ENCODE peak calls at places on chromosomes 12 and 14, in four cellular contexts. A is sigmoid colon, M is uterus, S is ovary. K is an unnamed sample.

GRCh38 chr12:52358575-52359350 is 8.5 kb downstream of the KRT85 start:
- DNase-seq in A (no peak), M (no peak), S (no peak), K (peak; percentile 68)

GRCh38 chr14:27387458-27387857 is 789.6 kb upstream of the NOVA1 start:
- DNase-seq in A (no peak), M (no peak), S (no peak), K (no peak)

GRCh38 chr14:33696165-33696564 is 254.7 kb downstream of the EGLN3 start:
- DNase-seq in A (no peak), M (no peak), S (no peak), K (no peak)

GRCh38 chr12:110861729-110862128 is 14.9 kb downstream of the CCDC63 start:
- DNase-seq in A (no peak), M (no peak), S (no peak), K (no peak)

GRCh38 chr12:57016348-57016747 is at the start of gene TAC3:
- DNase-seq in A (no peak), M (no peak), S (no peak), K (no peak)

GRCh38 chr12:57470970-57471656 is 8.6 kb downstream of the ARHGAP9 start:
- DNase-seq in A (no peak), M (no peak), S (no peak), K (peak; percentile 41)

GRCh38 chr12:116465892-116466291 is 93.3 kb upstream of the MAP1LC3B2 start:
- DNase-seq in A (no peak), M (no peak), S (no peak), K (peak; percentile 15)

GRCh38 chr12:131928080-131928764 is 854 bp upstream of the PUS1 start:
- DNase-seq in A (peak; percentile 68), M (no peak), S (peak; percentile 26), K (no peak)

GRCh38 chr12:48618541-48618940 is 48.7 kb upstream of the LALBA start:
- DNase-seq in A (peak; percentile 80), M (peak; percentile 58), S (peak; percentile 71), K (peak; percentile 82)

GRCh38 chr14:105047283-105048016 is 17.8 kb downstream of the GPR132 start:
- DNase-seq in A (peak; percentile 66), M (no peak), S (no peak), K (peak; percentile 80)

GRCh38 chr12:44875417-44875953 is 630 bp downstream of the NELL2 start:
- DNase-seq in A (no peak), M (no peak), S (no peak), K (peak; percentile 59)

GRCh38 chr12:66160704-66161103 is 9.1 kb downstream of the TMBIM4 start:
- DNase-seq in A (no peak), M (no peak), S (no peak), K (peak; percentile 74)

GRCh38 chr14:84080961-84081360 is 1449.0 kb upstream of the FLRT2 start:
- DNase-seq in A (no peak), M (no peak), S (no peak), K (no peak)

GRCh38 chr14:105207996-105208737 is 27.1 kb upstream of the NUDT14 start:
- DNase-seq in A (no peak), M (no peak), S (no peak), K (no peak)

GRCh38 chr14:31965735-31966598 is 111.1 kb upstream of the ARHGAP5 start:
- DNase-seq in A (no peak), M (no peak), S (peak; percentile 56), K (no peak)

GRCh38 chr12:30823140-30823669 is 68.5 kb upstream of the CAPRIN2 start:
- DNase-seq in A (no peak), M (peak; percentile 37), S (peak; percentile 36), K (peak; percentile 83)

GRCh38 chr12:89544730-89545184 is 18.9 kb upstream of the POC1B start:
- DNase-seq in A (peak; percentile 64), M (no peak), S (no peak), K (peak; percentile 75)

GRCh38 chr12:10584415-10584814 is 29.0 kb downstream of the MAGOHB start:
- DNase-seq in A (no peak), M (no peak), S (no peak), K (no peak)

GRCh38 chr12:25459541-25459951 is 93.5 kb downstream of the LMNTD1 start:
- DNase-seq in A (no peak), M (no peak), S (no peak), K (peak; percentile 77)

GRCh38 chr12:55073043-55074022 is 52.9 kb upstream of the OR9K2 start:
- DNase-seq in A (peak; percentile 79), M (peak; percentile 50), S (peak; percentile 68), K (peak; percentile 87)

GRCh38 chr12:104888456-104888855 is 69.6 kb downstream of the SLC41A2 start:
- DNase-seq in A (no peak), M (no peak), S (no peak), K (no peak)

GRCh38 chr14:36227802-36228201 is 51.3 kb upstream of the PTCSC3 start:
- DNase-seq in A (no peak), M (no peak), S (no peak), K (no peak)

GRCh38 chr14:72104011-72104613 is 171.9 kb downstream of the RGS6 start:
- DNase-seq in A (no peak), M (no peak), S (no peak), K (no peak)

GRCh38 chr12:7018350-7019042 is at the start of gene LPCAT3:
- DNase-seq in A (peak; percentile 99), M (peak; percentile 99), S (peak; percentile 99), K (peak; percentile 99)
- TF ChIP-seq POLR2A in A (peak; percentile 83), M (peak; percentile 41), S (peak; percentile 78), K (peak; percentile 30)

GRCh38 chr12:27015730-27016076 is 1.5 kb upstream of the TM7SF3 start:
- DNase-seq in A (no peak), M (no peak), S (no peak), K (no peak)

GRCh38 chr12:27013606-27014084 is 539 bp downstream of the TM7SF3 start:
- DNase-seq in A (no peak), M (no peak), S (no peak), K (no peak)

GRCh38 chr12:27014085-27014858 is at the start of gene TM7SF3:
- DNase-seq in A (peak; percentile 95), M (peak; percentile 93), S (peak; percentile 95), K (peak; percentile 100)

GRCh38 chr12:27012982-27013255 is 1.3 kb downstream of the TM7SF3 start:
- DNase-seq in A (no peak), M (no peak), S (no peak), K (no peak)

GRCh38 chr12:27014859-27015729 is 910 bp upstream of the TM7SF3 start:
- DNase-seq in A (no peak), M (no peak), S (no peak), K (no peak)
- TF ChIP-seq POLR2A in A (no peak), M (no peak), S (no peak), K (no peak)

GRCh38 chr12:92558241-92558773 is 144.5 kb upstream of the PLEKHG7 start:
- DNase-seq in A (no peak), M (no peak), S (no peak), K (no peak)

GRCh38 chr12:92558806-92559205 is 144.0 kb upstream of the PLEKHG7 start:
- DNase-seq in A (no peak), M (no peak), S (no peak), K (no peak)

GRCh38 chr12:92560713-92561542 is 141.9 kb upstream of the PLEKHG7 start:
- DNase-seq in A (no peak), M (no peak), S (no peak), K (no peak)

GRCh38 chr12:92562063-92562734 is 140.6 kb upstream of the PLEKHG7 start:
- DNase-seq in A (no peak), M (no peak), S (no peak), K (no peak)

DNA sequence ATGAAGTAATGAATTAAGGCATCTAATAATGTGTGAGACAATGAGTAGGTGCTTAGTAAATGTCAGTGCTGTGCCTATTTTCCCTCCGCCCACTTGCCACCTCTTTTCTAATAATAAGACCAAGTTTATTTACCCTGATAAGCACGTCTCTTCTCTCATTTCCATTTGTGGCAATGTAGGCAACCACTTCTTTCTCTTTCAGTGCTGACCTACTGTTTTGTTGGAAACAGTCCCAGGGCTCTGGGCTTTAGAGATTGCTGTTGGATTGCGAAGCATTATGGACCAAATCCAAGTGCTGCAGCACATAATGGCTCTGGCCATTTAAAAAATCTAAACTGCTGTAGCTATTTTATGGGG is 141.3 kb upstream of the PLEKHG7 start:
- DNase-seq in A (peak; percentile 88), M (no peak), S (peak; percentile 39), K (no peak)
- TF ChIP-seq POLR2A in A (no peak), M (no peak), S (no peak), K (no peak)

GRCh38 chr12:2957816-2958431 is 1.3 kb upstream of the TEAD4 start:
- DNase-seq in A (no peak), M (no peak), S (no peak), K (no peak)

GRCh38 chr12:2960432-2960956 is 1.3 kb downstream of the TEAD4 start:
- DNase-seq in A (no peak), M (no peak), S (no peak), K (no peak)

GRCh38 chr12:2959508-2960431 is 573 bp downstream of the TEAD4 start:
- DNase-seq in A (peak; percentile 77), M (peak; percentile 67), S (peak; percentile 61), K (peak; percentile 77)

GRCh38 chr12:2958432-2959193 is 584 bp upstream of the TEAD4 start:
- DNase-seq in A (peak; percentile 68), M (peak; percentile 48), S (peak; percentile 32), K (peak; percentile 80)

DNA sequence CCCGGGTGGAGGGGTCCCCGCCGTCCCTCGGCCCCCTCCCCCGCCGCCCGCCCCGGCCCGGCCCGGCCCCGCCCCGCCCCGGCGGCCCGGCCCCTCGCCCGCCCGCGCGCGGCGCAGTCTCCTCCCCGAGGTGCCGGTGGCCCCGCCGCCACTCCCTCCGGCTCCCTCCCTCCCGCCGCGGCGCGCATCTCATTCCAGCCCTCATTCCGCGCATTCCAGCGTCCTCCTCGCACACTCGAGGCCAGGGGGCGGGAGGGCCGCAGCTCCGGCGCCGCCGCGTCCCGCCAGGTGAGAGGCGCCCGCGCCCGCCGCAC is at the start of gene TEAD4:
- DNase-seq in A (peak; percentile 74), M (peak; percentile 69), S (peak; percentile 40), K (no peak)
- TF ChIP-seq POLR2A in A (no peak), M (no peak), S (no peak), K (no peak)

DNA sequence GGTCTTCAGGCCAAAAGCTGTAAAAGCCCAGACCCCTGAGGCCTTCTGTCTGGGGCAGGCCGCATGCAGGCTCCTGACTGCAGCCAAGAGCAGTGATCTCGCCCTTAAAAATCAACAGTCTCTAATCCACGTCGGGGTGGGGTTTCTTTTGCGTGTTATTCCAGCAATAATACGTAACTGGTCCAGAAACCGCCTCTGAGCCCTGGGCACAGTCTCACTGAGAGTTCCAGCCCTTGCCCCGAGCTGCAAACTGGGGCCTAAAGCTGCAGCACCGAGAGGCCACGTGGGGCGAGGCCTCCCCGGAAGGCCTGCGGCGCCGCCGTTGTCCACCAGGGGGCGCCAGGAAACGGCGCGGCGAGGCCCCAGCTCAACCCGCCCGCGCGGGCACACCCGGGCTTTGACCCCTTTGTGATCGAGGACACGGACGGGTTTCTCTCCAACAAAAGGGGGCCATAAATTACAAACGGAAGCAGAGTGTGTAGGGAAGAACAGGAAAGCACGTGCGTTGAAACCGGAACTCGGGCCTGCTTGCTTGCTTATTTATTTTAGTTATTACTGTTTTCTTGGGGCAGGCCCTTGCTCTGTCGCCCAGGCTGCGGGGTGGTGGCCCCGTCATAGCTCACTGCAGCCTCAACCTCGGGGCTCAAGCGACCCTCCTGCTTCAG is 87.2 kb downstream of the NINJ2 start:
- DNase-seq in A (peak; percentile 87), M (peak; percentile 83), S (peak; percentile 75), K (peak; percentile 97)
- TF ChIP-seq POLR2A in A (no peak), M (no peak), S (no peak), K (no peak)

K was measured in spleen.